ENCODE peak calls at places on chromosomes 3 and 15, in ten cellular contexts. Q is tibial artery; M is retina; Y is transverse colon; F is G401; N is stromal cell of bone marrow; H is T-helper 9 cell; X is WTC11; O is upper lobe of right lung; R is activated CD4-positive, CD25-positive, alpha-beta regulatory T cell. E is an unnamed sample.

GRCh38 chr3:52891615-52892081 is 5.7 kb downstream of the STIMATE start:
- DNase-seq in Q (no peak), M (no peak), Y (no peak), F (no peak), N (peak; percentile 38), H (no peak), X (no peak), O (no peak), R (no peak), E (no peak)

GRCh38 chr15:79442911-79443310 is 10.8 kb downstream of the MINAR1 start:
- DNase-seq in Q (no peak), M (no peak), Y (no peak), F (no peak), N (no peak), H (no peak), X (no peak), O (no peak), R (no peak), E (no peak)

GRCh38 chr3:7734456-7734855 is 767.2 kb upstream of the LMCD1 start:
- DNase-seq in Q (no peak), M (no peak), Y (no peak), F (no peak), N (peak; percentile 16), H (no peak), X (no peak), O (no peak), R (no peak), E (no peak)

GRCh38 chr3:127651516-127652172 is 21.1 kb upstream of the ABTB1 start:
- DNase-seq in Q (no peak), M (peak; percentile 29), Y (no peak), F (no peak), N (no peak), H (no peak), X (no peak), O (no peak), R (no peak), E (no peak)

GRCh38 chr15:89820651-89821611 is 6.3 kb upstream of the ANPEP start:
- DNase-seq in Q (peak; percentile 67), M (no peak), Y (no peak), F (no peak), N (peak; percentile 81), H (no peak), X (no peak), O (no peak), R (no peak), E (no peak)

GRCh38 chr3:65729553-65729952 is 309.2 kb downstream of the MAGI1 start:
- DNase-seq in Q (no peak), M (no peak), Y (no peak), F (peak; percentile 22), N (peak; percentile 90), H (no peak), X (no peak), O (no peak), R (no peak), E (peak; percentile 18)

GRCh38 chr3:134651347-134652041 is 672 bp upstream of the KY start:
- DNase-seq in Q (peak; percentile 85), M (no peak), Y (peak; percentile 13), F (peak; percentile 87), N (no peak), H (no peak), X (no peak), O (no peak), R (no peak), E (no peak)

GRCh38 chr3:119120480-119120879 is 25.5 kb upstream of the TEX55 start:
- DNase-seq in Q (no peak), M (no peak), Y (no peak), F (no peak), N (no peak), H (no peak), X (no peak), O (no peak), R (no peak), E (no peak)

GRCh38 chr3:159032311-159032710 is 230.5 kb downstream of the MFSD1 start:
- DNase-seq in Q (no peak), M (no peak), Y (no peak), F (no peak), N (peak; percentile 13), H (no peak), X (no peak), O (no peak), R (no peak), E (no peak)

GRCh38 chr3:160755776-160756304 is at the start of gene PPM1L:
- DNase-seq in Q (peak; percentile 77), M (peak; percentile 95), Y (peak; percentile 68), F (peak; percentile 62), N (no peak), H (peak; percentile 51), X (peak; percentile 55), O (peak; percentile 88), R (peak; percentile 26), E (no peak)